ENCODE peak calls at places on chromosomes 5 and 9, in six cellular contexts. One of them, this sample, is unnamed.

GRCh38 chr5:1551426-1551825 is 27.7 kb upstream of the LPCAT1 start:
- DNase-seq in GM23248: no peak
- DNase-seq in AG10803: no peak
- DNase-seq in lung: peak
- DNase-seq in CD4-positive, CD25-positive, alpha-beta regulatory T cell: no peak
- DNase-seq in lower lobe of right lung: no peak
- DNase-seq in this sample: no peak

GRCh38 chr9:125409637-125410521 is 148.3 kb downstream of the GAPVD1 start:
- DNase-seq in lung: no peak
- DNase-seq in GM23248: peak
- DNase-seq in CD4-positive, CD25-positive, alpha-beta regulatory T cell: peak
- DNase-seq in AG10803: peak
- DNase-seq in lower lobe of right lung: no peak
- DNase-seq in this sample: peak

GRCh38 chr5:74205745-74206570 is 434.6 kb downstream of the ENC1 start:
- DNase-seq in lung: no peak
- DNase-seq in CD4-positive, CD25-positive, alpha-beta regulatory T cell: no peak
- DNase-seq in GM23248: peak
- DNase-seq in AG10803: peak
- DNase-seq in lower lobe of right lung: no peak
- DNase-seq in this sample: no peak

GRCh38 chr5:53355930-53356329 is 124.5 kb upstream of the FST start:
- DNase-seq in AG10803: no peak
- DNase-seq in lung: no peak
- DNase-seq in GM23248: no peak
- DNase-seq in CD4-positive, CD25-positive, alpha-beta regulatory T cell: no peak
- DNase-seq in lower lobe of right lung: no peak
- DNase-seq in this sample: no peak

GRCh38 chr5:143208781-143209510 is 194.5 kb downstream of the NR3C1 start:
- DNase-seq in GM23248: peak
- DNase-seq in lower lobe of right lung: no peak
- DNase-seq in lung: no peak
- DNase-seq in CD4-positive, CD25-positive, alpha-beta regulatory T cell: no peak
- DNase-seq in AG10803: peak
- DNase-seq in this sample: no peak

GRCh38 chr9:75715360-75715759 is 175.1 kb upstream of the PCSK5 start:
- DNase-seq in lung: no peak
- DNase-seq in GM23248: no peak
- DNase-seq in AG10803: no peak
- DNase-seq in lower lobe of right lung: no peak
- DNase-seq in CD4-positive, CD25-positive, alpha-beta regulatory T cell: no peak
- DNase-seq in this sample: no peak

GRCh38 chr5:141855265-141856029 is 22.8 kb downstream of the PCDH1 start:
- DNase-seq in AG10803: no peak
- DNase-seq in CD4-positive, CD25-positive, alpha-beta regulatory T cell: no peak
- DNase-seq in lower lobe of right lung: no peak
- DNase-seq in lung: no peak
- DNase-seq in GM23248: peak
- DNase-seq in this sample: no peak

GRCh38 chr5:66306844-66307315 is 162.8 kb downstream of the SREK1 start:
- DNase-seq in GM23248: no peak
- DNase-seq in lower lobe of right lung: no peak
- DNase-seq in lung: no peak
- DNase-seq in AG10803: no peak
- DNase-seq in CD4-positive, CD25-positive, alpha-beta regulatory T cell: no peak
- DNase-seq in this sample: no peak

GRCh38 chr9:103789686-103790085 is 304.4 kb upstream of the SMC2 start:
- DNase-seq in AG10803: no peak
- DNase-seq in GM23248: peak
- DNase-seq in lower lobe of right lung: no peak
- DNase-seq in CD4-positive, CD25-positive, alpha-beta regulatory T cell: peak
- DNase-seq in lung: no peak
- DNase-seq in this sample: peak

GRCh38 chr5:78515665-78516064 is 132.9 kb downstream of the LHFPL2 start:
- DNase-seq in GM23248: no peak
- DNase-seq in lower lobe of right lung: no peak
- DNase-seq in lung: no peak
- DNase-seq in AG10803: no peak
- DNase-seq in CD4-positive, CD25-positive, alpha-beta regulatory T cell: no peak
- DNase-seq in this sample: no peak

GRCh38 chr9:16679327-16679821 is 191.1 kb downstream of the BNC2 start:
- DNase-seq in lower lobe of right lung: no peak
- DNase-seq in CD4-positive, CD25-positive, alpha-beta regulatory T cell: no peak
- DNase-seq in AG10803: peak
- DNase-seq in lung: no peak
- DNase-seq in GM23248: peak
- DNase-seq in this sample: peak

GRCh38 chr9:73919712-73920111 is 577.4 kb upstream of the RORB start:
- DNase-seq in lung: no peak
- DNase-seq in AG10803: no peak
- DNase-seq in CD4-positive, CD25-positive, alpha-beta regulatory T cell: no peak
- DNase-seq in GM23248: no peak
- DNase-seq in lower lobe of right lung: no peak
- DNase-seq in this sample: no peak

GRCh38 chr5:31119938-31120641 is 73.4 kb upstream of the CDH6 start:
- DNase-seq in lung: no peak
- DNase-seq in AG10803: no peak
- DNase-seq in lower lobe of right lung: no peak
- DNase-seq in GM23248: peak
- DNase-seq in CD4-positive, CD25-positive, alpha-beta regulatory T cell: no peak
- DNase-seq in this sample: no peak

GRCh38 chr9:24044576-24044975 is 218.5 kb upstream of the ELAVL2 start:
- DNase-seq in lower lobe of right lung: no peak
- DNase-seq in GM23248: no peak
- DNase-seq in AG10803: no peak
- DNase-seq in lung: no peak
- DNase-seq in CD4-positive, CD25-positive, alpha-beta regulatory T cell: no peak
- DNase-seq in this sample: no peak

GRCh38 chr9:104068546-104068945 is 25.6 kb upstream of the SMC2 start:
- DNase-seq in AG10803: no peak
- DNase-seq in lung: no peak
- DNase-seq in lower lobe of right lung: no peak
- DNase-seq in CD4-positive, CD25-positive, alpha-beta regulatory T cell: no peak
- DNase-seq in GM23248: peak
- DNase-seq in this sample: no peak

GRCh38 chr9:98057095-98057799 is 715 bp downstream of the NANS start:
- DNase-seq in lung: no peak
- DNase-seq in GM23248: peak
- DNase-seq in lower lobe of right lung: no peak
- DNase-seq in CD4-positive, CD25-positive, alpha-beta regulatory T cell: peak
- DNase-seq in AG10803: peak
- DNase-seq in this sample: no peak

GRCh38 chr5:50606179-50606578 is 60.3 kb upstream of the PARP8 start:
- DNase-seq in GM23248: no peak
- DNase-seq in lower lobe of right lung: no peak
- DNase-seq in lung: no peak
- DNase-seq in CD4-positive, CD25-positive, alpha-beta regulatory T cell: no peak
- DNase-seq in AG10803: no peak
- DNase-seq in this sample: no peak

GRCh38 chr5:132495063-132495671 is 4.6 kb upstream of the IRF1 start:
- DNase-seq in lower lobe of right lung: no peak
- DNase-seq in lung: peak
- DNase-seq in GM23248: no peak
- DNase-seq in AG10803: no peak
- DNase-seq in CD4-positive, CD25-positive, alpha-beta regulatory T cell: no peak
- DNase-seq in this sample: no peak

GRCh38 chr9:128094950-128095544 is 27.0 kb downstream of the SLC25A25 start:
- DNase-seq in GM23248: no peak
- DNase-seq in lung: no peak
- DNase-seq in AG10803: no peak
- DNase-seq in lower lobe of right lung: peak
- DNase-seq in CD4-positive, CD25-positive, alpha-beta regulatory T cell: no peak
- DNase-seq in this sample: no peak

GRCh38 chr5:54115768-54116403 is 194.5 kb downstream of the ARL15 start:
- DNase-seq in AG10803: peak
- DNase-seq in CD4-positive, CD25-positive, alpha-beta regulatory T cell: no peak
- DNase-seq in lung: no peak
- DNase-seq in lower lobe of right lung: no peak
- DNase-seq in GM23248: peak
- DNase-seq in this sample: no peak

GRCh38 chr5:37248387-37248969 is 698 bp downstream of the CPLANE1 start:
- DNase-seq in GM23248: peak
- DNase-seq in lower lobe of right lung: no peak
- DNase-seq in CD4-positive, CD25-positive, alpha-beta regulatory T cell: peak
- DNase-seq in lung: no peak
- DNase-seq in AG10803: peak
- DNase-seq in this sample: no peak

GRCh38 chr9:123375725-123376132 is 19.7 kb downstream of the CRB2 start:
- DNase-seq in CD4-positive, CD25-positive, alpha-beta regulatory T cell: no peak
- DNase-seq in AG10803: peak
- DNase-seq in lung: no peak
- DNase-seq in GM23248: peak
- DNase-seq in lower lobe of right lung: no peak
- DNase-seq in this sample: peak

GRCh38 chr5:96043471-96043870 is 81.8 kb upstream of the ELL2 start:
- DNase-seq in AG10803: no peak
- DNase-seq in lung: no peak
- DNase-seq in CD4-positive, CD25-positive, alpha-beta regulatory T cell: no peak
- DNase-seq in GM23248: no peak
- DNase-seq in lower lobe of right lung: no peak
- DNase-seq in this sample: no peak

GRCh38 chr5:1315709-1316587 is 21.1 kb upstream of the TERT start:
- DNase-seq in GM23248: peak
- DNase-seq in lung: peak
- DNase-seq in AG10803: no peak
- DNase-seq in CD4-positive, CD25-positive, alpha-beta regulatory T cell: peak
- DNase-seq in lower lobe of right lung: peak
- DNase-seq in this sample: peak

GRCh38 chr5:179495906-179496455 is 54.4 kb upstream of the RUFY1 start:
- DNase-seq in lower lobe of right lung: no peak
- DNase-seq in GM23248: no peak
- DNase-seq in CD4-positive, CD25-positive, alpha-beta regulatory T cell: no peak
- DNase-seq in AG10803: no peak
- DNase-seq in lung: no peak
- DNase-seq in this sample: no peak

GRCh38 chr5:158264264-158264663 is 405.3 kb upstream of the CLINT1 start:
- DNase-seq in lower lobe of right lung: no peak
- DNase-seq in GM23248: no peak
- DNase-seq in CD4-positive, CD25-positive, alpha-beta regulatory T cell: no peak
- DNase-seq in AG10803: no peak
- DNase-seq in lung: no peak
- DNase-seq in this sample: no peak

GRCh38 chr5:93604119-93604963 is 21.3 kb downstream of the NR2F1 start:
- DNase-seq in lower lobe of right lung: no peak
- DNase-seq in AG10803: peak
- DNase-seq in lung: no peak
- DNase-seq in GM23248: peak
- DNase-seq in CD4-positive, CD25-positive, alpha-beta regulatory T cell: no peak
- DNase-seq in this sample: no peak

GRCh38 chr9:104025945-104026344 is 68.2 kb upstream of the SMC2 start:
- DNase-seq in CD4-positive, CD25-positive, alpha-beta regulatory T cell: no peak
- DNase-seq in lung: no peak
- DNase-seq in AG10803: peak
- DNase-seq in GM23248: peak
- DNase-seq in lower lobe of right lung: no peak
- DNase-seq in this sample: no peak

GRCh38 chr5:111233050-111233370 is 8.8 kb downstream of the CAMK4 start:
- DNase-seq in CD4-positive, CD25-positive, alpha-beta regulatory T cell: peak
- DNase-seq in lower lobe of right lung: no peak
- DNase-seq in lung: no peak
- DNase-seq in GM23248: no peak
- DNase-seq in AG10803: no peak
- DNase-seq in this sample: no peak
- H3K4me3 ChIP-seq in CD4-positive, CD25-positive, alpha-beta regulatory T cell: peak
- H3K4me3 ChIP-seq in lower lobe of right lung: no peak
- H3K4me3 ChIP-seq in lung: no peak
- H3K4me3 ChIP-seq in GM23248: no peak
- H3K4me3 ChIP-seq in AG10803: no peak
- H3K4me3 ChIP-seq in this sample: peak

GRCh38 chr5:99089822-99090549 is 161.2 kb upstream of the CHD1 start:
- DNase-seq in lung: no peak
- DNase-seq in CD4-positive, CD25-positive, alpha-beta regulatory T cell: no peak
- DNase-seq in GM23248: no peak
- DNase-seq in lower lobe of right lung: no peak
- DNase-seq in AG10803: no peak
- DNase-seq in this sample: no peak
- H3K4me3 ChIP-seq in lung: no peak
- H3K4me3 ChIP-seq in CD4-positive, CD25-positive, alpha-beta regulatory T cell: no peak
- H3K4me3 ChIP-seq in GM23248: no peak
- H3K4me3 ChIP-seq in lower lobe of right lung: no peak
- H3K4me3 ChIP-seq in AG10803: no peak
- H3K4me3 ChIP-seq in this sample: no peak

GRCh38 chr5:109688647-109688998 is 1.1 kb upstream of the MAN2A1 start:
- DNase-seq in GM23248: peak
- DNase-seq in lung: no peak
- DNase-seq in CD4-positive, CD25-positive, alpha-beta regulatory T cell: peak
- DNase-seq in AG10803: no peak
- DNase-seq in lower lobe of right lung: no peak
- DNase-seq in this sample: peak
- H3K4me3 ChIP-seq in GM23248: peak
- H3K4me3 ChIP-seq in lung: peak
- H3K4me3 ChIP-seq in CD4-positive, CD25-positive, alpha-beta regulatory T cell: peak
- H3K4me3 ChIP-seq in AG10803: peak
- H3K4me3 ChIP-seq in lower lobe of right lung: peak
- H3K4me3 ChIP-seq in this sample: peak

GRCh38 chr9:78032599-78033457 is 1.2 kb upstream of the GNAQ start:
- DNase-seq in CD4-positive, CD25-positive, alpha-beta regulatory T cell: peak
- DNase-seq in AG10803: no peak
- DNase-seq in lung: no peak
- DNase-seq in lower lobe of right lung: no peak
- DNase-seq in GM23248: no peak
- DNase-seq in this sample: peak
- H3K4me3 ChIP-seq in CD4-positive, CD25-positive, alpha-beta regulatory T cell: peak
- H3K4me3 ChIP-seq in AG10803: peak
- H3K4me3 ChIP-seq in lung: peak
- H3K4me3 ChIP-seq in lower lobe of right lung: peak
- H3K4me3 ChIP-seq in GM23248: peak
- H3K4me3 ChIP-seq in this sample: peak

GRCh38 chr5:14872070-14872989 is 752 bp upstream of the ANKH start:
- DNase-seq in lower lobe of right lung: peak
- DNase-seq in GM23248: peak
- DNase-seq in CD4-positive, CD25-positive, alpha-beta regulatory T cell: peak
- DNase-seq in lung: peak
- DNase-seq in AG10803: peak
- DNase-seq in this sample: no peak
- H3K4me3 ChIP-seq in lower lobe of right lung: peak
- H3K4me3 ChIP-seq in GM23248: peak
- H3K4me3 ChIP-seq in CD4-positive, CD25-positive, alpha-beta regulatory T cell: peak
- H3K4me3 ChIP-seq in lung: peak
- H3K4me3 ChIP-seq in AG10803: peak
- H3K4me3 ChIP-seq in this sample: peak

GRCh38 chr9:95552814-95553546 is 36.2 kb upstream of the PTCH1 start:
- DNase-seq in lung: peak
- DNase-seq in CD4-positive, CD25-positive, alpha-beta regulatory T cell: no peak
- DNase-seq in GM23248: no peak
- DNase-seq in lower lobe of right lung: no peak
- DNase-seq in AG10803: no peak
- DNase-seq in this sample: no peak
- H3K4me3 ChIP-seq in lung: no peak
- H3K4me3 ChIP-seq in CD4-positive, CD25-positive, alpha-beta regulatory T cell: no peak
- H3K4me3 ChIP-seq in GM23248: no peak
- H3K4me3 ChIP-seq in lower lobe of right lung: peak
- H3K4me3 ChIP-seq in AG10803: no peak
- H3K4me3 ChIP-seq in this sample: no peak

This sample was measured in Jurkat, Clone E6-1.